ENCODE peak calls at places on chromosomes 13 and 19, in seven cellular contexts. T, H, G, K, M, W and Z are unnamed samples.

GRCh38 chr19:41064974-41065569 is 23.2 kb upstream of the CYP2A13 start:
- DNase-seq in T (peak), H (no peak), W (no peak), M (peak), G (no peak), K (no peak), Z (no peak)

GRCh38 chr19:16095071-16095571 is 16.6 kb upstream of the RAB8A start:
- DNase-seq in T (no peak), W (no peak), G (peak), K (no peak), M (no peak), H (no peak), Z (no peak)

GRCh38 chr19:39843919-39844793 is 2.0 kb downstream of the FBL start:
- DNase-seq in H (no peak), M (peak), T (peak), W (peak), G (peak), K (no peak), Z (peak)

GRCh38 chr13:33228645-33229445 is 56.7 kb downstream of the STARD13 start:
- DNase-seq in W (peak), K (no peak), M (peak), G (peak), H (no peak), T (peak), Z (peak)

GRCh38 chr13:112956516-112957294 is 12.3 kb upstream of the MCF2L start:
- DNase-seq in G (no peak), H (no peak), M (no peak), W (no peak), T (no peak), K (no peak), Z (no peak)

GRCh38 chr13:33497146-33497845 is 211.7 kb upstream of the STARD13 start:
- DNase-seq in H (no peak), T (no peak), W (no peak), K (no peak), M (peak), G (peak), Z (no peak)

GRCh38 chr19:13652810-13653590 is 111.3 kb upstream of the MRI1 start:
- DNase-seq in H (no peak), T (no peak), M (no peak), G (no peak), W (no peak), K (no peak), Z (no peak)

GRCh38 chr19:2323707-2324106 is 4.7 kb downstream of the LSM7 start:
- DNase-seq in K (no peak), M (no peak), H (no peak), T (no peak), W (no peak), G (no peak), Z (no peak)

GRCh38 chr13:109402976-109403375 is 383.4 kb downstream of the IRS2 start:
- DNase-seq in K (no peak), W (no peak), T (no peak), G (no peak), H (no peak), M (no peak), Z (no peak)

GRCh38 chr13:26254583-26255102 is 714 bp downstream of the CDK8 start:
- DNase-seq in M (peak), T (peak), K (peak), W (peak), H (peak), G (peak), Z (peak)

GRCh38 chr19:10519421-10519820 is 2.2 kb upstream of the S1PR5 start:
- DNase-seq in K (no peak), T (no peak), W (no peak), G (no peak), H (no peak), M (no peak), Z (no peak)

GRCh38 chr13:84702174-84702573 is 819.9 kb upstream of the SLITRK1 start:
- DNase-seq in W (no peak), G (no peak), M (no peak), H (no peak), T (no peak), K (no peak), Z (no peak)

GRCh38 chr19:3047307-3048189 is 14.7 kb downstream of the TLE5 start:
- DNase-seq in T (peak), G (peak), K (no peak), W (no peak), M (peak), H (peak), Z (no peak)

GRCh38 chr19:48726573-48726972 is 7.0 kb upstream of the MAMSTR start:
- DNase-seq in K (no peak), G (no peak), T (peak), W (no peak), H (no peak), M (no peak), Z (peak)

GRCh38 chr19:13154911-13155471 is 4.8 kb downstream of the IER2 start:
- DNase-seq in T (no peak), M (no peak), G (peak), K (no peak), H (peak), W (peak), Z (peak)

GRCh38 chr13:71067164-71067815 is 799.7 kb downstream of the DACH1 start:
- DNase-seq in W (no peak), T (peak), H (no peak), K (no peak), M (no peak), G (no peak), Z (peak)

GRCh38 chr13:30002577-30002976 is 152.2 kb upstream of the UBL3 start:
- DNase-seq in T (peak), G (peak), M (peak), W (no peak), H (no peak), K (no peak), Z (peak)

GRCh38 chr19:40718774-40719391 is 2.0 kb downstream of the ITPKC start:
- DNase-seq in H (peak), W (peak), K (no peak), G (peak), T (peak), M (no peak), Z (peak)

GRCh38 chr13:109846185-109846584 is 59.8 kb upstream of the IRS2 start:
- DNase-seq in K (no peak), T (no peak), M (no peak), H (no peak), G (no peak), W (no peak), Z (no peak)

GRCh38 chr19:45160870-45161714 is at the start of gene NKPD1:
- DNase-seq in H (no peak), M (no peak), T (no peak), K (no peak), G (no peak), W (no peak), Z (no peak)

GRCh38 chr13:67996101-67996500 is 766.0 kb upstream of the PCDH9 start:
- DNase-seq in T (no peak), H (no peak), G (no peak), W (no peak), M (no peak), K (no peak), Z (no peak)

GRCh38 chr19:2982983-2983350 is 5.6 kb downstream of the TLE6 start:
- DNase-seq in M (peak), W (peak), T (no peak), H (no peak), G (peak), K (no peak), Z (no peak)

GRCh38 chr19:13699786-13700185 is 64.5 kb upstream of the MRI1 start:
- DNase-seq in W (peak), H (no peak), M (no peak), T (no peak), K (no peak), G (no peak), Z (no peak)

GRCh38 chr13:31038834-31039552 is 106.5 kb downstream of the TEX26 start:
- DNase-seq in W (peak), G (no peak), K (no peak), M (peak), H (no peak), T (no peak), Z (no peak)

GRCh38 chr13:24131749-24132148 is 28.8 kb upstream of the SPATA13 start:
- DNase-seq in W (no peak), K (no peak), H (no peak), M (no peak), G (no peak), T (no peak), Z (no peak)

GRCh38 chr13:40485611-40486517 is 180.6 kb downstream of the FOXO1 start:
- DNase-seq in K (no peak), G (no peak), H (no peak), M (no peak), T (no peak), W (peak), Z (no peak)

GRCh38 chr13:42484396-42484795 is 89.6 kb upstream of the TNFSF11 start:
- DNase-seq in G (no peak), K (no peak), T (no peak), H (no peak), W (no peak), M (no peak), Z (no peak)

GRCh38 chr13:102830646-102831045 is 15.2 kb upstream of the ERCC5 start:
- DNase-seq in H (no peak), K (no peak), T (no peak), G (no peak), M (peak), W (no peak), Z (no peak)

GRCh38 chr13:41506312-41506711 is 49.0 kb downstream of the RGCC start:
- DNase-seq in K (no peak), M (no peak), H (no peak), G (no peak), W (no peak), T (no peak), Z (no peak)

GRCh38 chr13:26022538-26023292 is 29.1 kb downstream of the SHISA2 start:
- DNase-seq in T (peak), W (peak), K (no peak), G (no peak), H (peak), M (peak), Z (peak)

GRCh38 chr13:42996584-42996983 is 4.5 kb upstream of the EPSTI1 start:
- DNase-seq in M (peak), K (no peak), G (peak), T (peak), W (no peak), H (no peak), Z (peak)

GRCh38 chr19:19280561-19280960 is 7.5 kb upstream of the TM6SF2 start:
- DNase-seq in W (peak), G (no peak), H (no peak), T (no peak), M (no peak), K (no peak), Z (no peak)

GRCh38 chr13:29319451-29319850 is 276.0 kb downstream of the SLC7A1 start:
- DNase-seq in M (no peak), K (no peak), G (no peak), T (no peak), H (peak), W (no peak), Z (no peak)